ENCODE peak calls at places on chromosomes 12 and 14, in four cellular contexts. One of them, this sample, is unnamed. For H3K9me3, the result is how much of the 10 kb centered on the place peaks cover.

GRCh38 chr12:49825971-49826421 is 2.2 kb downstream of the NCKAP5L start:
- DNase-seq in A549: no peak
- DNase-seq in ovary: no peak
- DNase-seq in psoas muscle: no peak
- DNase-seq in this sample: no peak

GRCh38 chr12:9756756-9757155 is 3.9 kb downstream of the CD69 start:
- DNase-seq in A549: no peak
- DNase-seq in ovary: no peak
- DNase-seq in psoas muscle: no peak
- DNase-seq in this sample: no peak

GRCh38 chr14:81219210-81219820 is 1.4 kb downstream of the GTF2A1 start:
- DNase-seq in A549: peak
- DNase-seq in ovary: peak
- DNase-seq in psoas muscle: peak
- DNase-seq in this sample: peak

GRCh38 chr14:65179918-65180724 is 77.8 kb upstream of the MAX start:
- DNase-seq in A549: peak
- DNase-seq in ovary: peak
- DNase-seq in psoas muscle: peak
- DNase-seq in this sample: peak

GRCh38 chr14:51432302-51432948 is 192.4 kb downstream of the TMX1 start:
- DNase-seq in A549: no peak
- DNase-seq in ovary: no peak
- DNase-seq in psoas muscle: no peak
- DNase-seq in this sample: no peak

GRCh38 chr12:49974677-49975369 is 2.1 kb downstream of the AQP6 start:
- DNase-seq in A549: no peak
- DNase-seq in ovary: no peak
- DNase-seq in psoas muscle: no peak
- DNase-seq in this sample: no peak

GRCh38 chr14:100065942-100066574 is 836 bp downstream of the EVL start:
- DNase-seq in A549: no peak
- DNase-seq in ovary: no peak
- DNase-seq in psoas muscle: no peak
- DNase-seq in this sample: no peak

GRCh38 chr12:49626169-49626835 is 2.9 kb downstream of the PRPF40B start:
- DNase-seq in A549: peak
- DNase-seq in ovary: no peak
- DNase-seq in psoas muscle: no peak
- DNase-seq in this sample: no peak

GRCh38 chr12:104478396-104479140 is 21.8 kb downstream of the CHST11 start:
- DNase-seq in A549: no peak
- DNase-seq in ovary: no peak
- DNase-seq in psoas muscle: no peak
- DNase-seq in this sample: no peak

DNA sequence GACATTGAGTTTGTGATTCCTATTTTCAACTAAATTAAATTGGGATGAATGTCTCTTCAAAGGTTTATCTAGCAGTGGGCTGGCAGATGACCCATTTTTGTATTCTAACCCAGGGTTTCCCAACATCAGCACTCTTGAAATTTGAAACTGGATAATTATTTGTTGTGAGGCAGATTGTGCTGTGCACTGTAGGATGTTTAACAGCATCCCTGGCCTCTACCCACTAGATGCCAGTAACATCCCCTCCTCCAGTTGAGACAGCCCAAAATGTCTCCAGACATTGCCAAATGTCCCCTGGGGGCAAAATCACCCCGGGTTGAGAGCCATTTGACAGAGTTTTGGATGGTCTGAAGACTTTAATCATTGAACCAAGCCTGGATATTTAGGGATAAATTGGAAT is 11.1 kb downstream of the DAAM1 start:
- DNase-seq in A549: no peak
- DNase-seq in ovary: no peak
- DNase-seq in psoas muscle: no peak
- DNase-seq in this sample: no peak
- H3K9me3 ChIP-seq in A549: under half
- H3K9me3 ChIP-seq in ovary: under half
- H3K9me3 ChIP-seq in psoas muscle: under half
- H3K9me3 ChIP-seq in this sample: under half

GRCh38 chr12:132266370-132266769 is 63.0 kb downstream of the GALNT9 start:
- DNase-seq in A549: no peak
- DNase-seq in ovary: no peak
- DNase-seq in psoas muscle: no peak
- DNase-seq in this sample: no peak
- H3K9me3 ChIP-seq in A549: under half
- H3K9me3 ChIP-seq in ovary: under half
- H3K9me3 ChIP-seq in psoas muscle: under half
- H3K9me3 ChIP-seq in this sample: under half

GRCh38 chr12:131530041-131530332 is 180.9 kb upstream of the SFSWAP start:
- DNase-seq in A549: no peak
- DNase-seq in ovary: no peak
- DNase-seq in psoas muscle: no peak
- DNase-seq in this sample: no peak

GRCh38 chr12:131527736-131528135 is 183.2 kb upstream of the SFSWAP start:
- DNase-seq in A549: no peak
- DNase-seq in ovary: no peak
- DNase-seq in psoas muscle: no peak
- DNase-seq in this sample: no peak

GRCh38 chr12:131530427-131530826 is 180.5 kb upstream of the SFSWAP start:
- DNase-seq in A549: no peak
- DNase-seq in ovary: no peak
- DNase-seq in psoas muscle: no peak
- DNase-seq in this sample: no peak

GRCh38 chr12:131528144-131528543 is 182.7 kb upstream of the SFSWAP start:
- DNase-seq in A549: no peak
- DNase-seq in ovary: no peak
- DNase-seq in psoas muscle: no peak
- DNase-seq in this sample: no peak

DNA sequence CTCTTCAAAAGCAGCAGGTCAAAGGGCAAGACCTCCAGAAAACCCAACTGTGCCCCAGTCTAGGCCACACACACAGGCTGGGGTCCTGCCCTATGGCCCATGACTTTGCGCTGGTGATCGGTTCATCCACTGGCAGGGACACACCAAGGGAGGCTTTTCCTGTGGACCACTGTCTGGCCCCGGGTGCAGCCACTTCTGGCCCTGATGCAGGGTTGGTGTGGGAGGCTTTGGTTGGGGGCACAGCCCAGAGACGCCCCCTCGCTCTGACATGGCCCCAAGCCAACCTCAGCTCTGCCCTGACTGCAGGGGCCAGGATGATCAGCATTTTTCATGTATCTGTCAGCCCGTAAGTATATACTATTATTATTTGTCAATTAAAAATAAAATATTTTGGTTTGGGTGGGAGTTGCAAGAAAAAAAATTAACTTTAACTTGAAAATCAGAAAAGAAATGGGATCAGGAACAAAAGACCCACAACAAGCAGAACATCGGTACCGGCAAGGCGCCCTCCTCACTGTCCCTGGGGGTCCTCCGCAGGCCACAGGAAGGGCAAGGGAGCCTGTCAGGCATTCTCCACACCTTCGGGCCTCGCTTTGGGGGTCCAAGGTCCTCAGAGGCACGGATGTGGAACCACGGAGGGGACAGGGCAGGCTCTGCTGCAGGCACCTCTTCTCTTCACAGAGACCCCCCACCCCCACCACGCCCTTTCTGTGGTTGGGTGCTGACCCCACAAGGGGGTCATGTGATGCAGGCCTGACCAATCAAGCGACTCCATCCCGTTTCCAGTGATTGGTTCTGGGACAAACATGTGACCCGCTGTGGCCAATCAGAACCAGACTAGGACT is 181.5 kb upstream of the SFSWAP start:
- DNase-seq in A549: no peak
- DNase-seq in ovary: no peak
- DNase-seq in psoas muscle: no peak
- DNase-seq in this sample: no peak
- H3K9me3 ChIP-seq in A549: under half
- H3K9me3 ChIP-seq in ovary: under half
- H3K9me3 ChIP-seq in psoas muscle: under half
- H3K9me3 ChIP-seq in this sample: under half

DNA sequence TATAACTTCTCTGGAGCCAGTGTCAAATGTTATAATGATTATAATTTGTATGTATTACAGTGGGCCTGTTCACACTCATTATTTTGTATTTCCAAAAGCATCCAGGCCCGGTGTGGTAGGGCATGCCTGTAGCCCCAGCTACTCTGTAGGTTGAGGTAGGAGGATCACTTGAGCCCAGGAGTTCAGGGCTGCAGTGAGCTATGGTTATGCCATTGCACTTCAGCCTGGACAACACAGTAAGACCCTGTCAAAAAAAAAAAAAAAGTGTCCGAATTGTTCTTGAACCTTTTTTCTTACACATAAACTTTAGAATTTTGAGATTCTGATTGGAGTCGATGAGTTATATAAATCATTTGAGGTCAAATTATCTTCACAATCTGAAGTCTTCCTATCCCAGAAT is 1.0 kb downstream of the ZNF84 start:
- DNase-seq in A549: no peak
- DNase-seq in ovary: no peak
- DNase-seq in psoas muscle: no peak
- DNase-seq in this sample: no peak
- H3K9me3 ChIP-seq in A549: half or more
- H3K9me3 ChIP-seq in ovary: under half
- H3K9me3 ChIP-seq in psoas muscle: half or more
- H3K9me3 ChIP-seq in this sample: half or more

GRCh38 chr12:106945261-106945851 is 10.4 kb upstream of the TMEM263 start:
- DNase-seq in A549: no peak
- DNase-seq in ovary: no peak
- DNase-seq in psoas muscle: no peak
- DNase-seq in this sample: no peak

GRCh38 chr12:106942775-106943174 is 12.9 kb upstream of the TMEM263 start:
- DNase-seq in A549: no peak
- DNase-seq in ovary: no peak
- DNase-seq in psoas muscle: no peak
- DNase-seq in this sample: no peak

GRCh38 chr12:106941481-106942156 is 14.1 kb upstream of the TMEM263 start:
- DNase-seq in A549: no peak
- DNase-seq in ovary: no peak
- DNase-seq in psoas muscle: no peak
- DNase-seq in this sample: no peak
- H3K9me3 ChIP-seq in A549: under half
- H3K9me3 ChIP-seq in ovary: under half
- H3K9me3 ChIP-seq in psoas muscle: under half
- H3K9me3 ChIP-seq in this sample: under half

GRCh38 chr12:124452576-124453391 is 114.6 kb downstream of the NCOR2 start:
- DNase-seq in A549: no peak
- DNase-seq in ovary: no peak
- DNase-seq in psoas muscle: no peak
- DNase-seq in this sample: no peak
- H3K9me3 ChIP-seq in A549: under half
- H3K9me3 ChIP-seq in ovary: under half
- H3K9me3 ChIP-seq in psoas muscle: under half
- H3K9me3 ChIP-seq in this sample: under half

GRCh38 chr12:34334538-34334937 is 312.2 kb downstream of the ALG10 start:
- DNase-seq in A549: no peak
- DNase-seq in ovary: no peak
- DNase-seq in psoas muscle: no peak
- DNase-seq in this sample: no peak
- H3K9me3 ChIP-seq in A549: under half
- H3K9me3 ChIP-seq in ovary: under half
- H3K9me3 ChIP-seq in psoas muscle: under half
- H3K9me3 ChIP-seq in this sample: under half

GRCh38 chr12:34210689-34211530 is 188.6 kb downstream of the ALG10 start:
- DNase-seq in A549: no peak
- DNase-seq in ovary: no peak
- DNase-seq in psoas muscle: no peak
- DNase-seq in this sample: no peak

GRCh38 chr12:34207858-34208257 is 185.6 kb downstream of the ALG10 start:
- DNase-seq in A549: no peak
- DNase-seq in ovary: no peak
- DNase-seq in psoas muscle: no peak
- DNase-seq in this sample: no peak

GRCh38 chr12:34208331-34209258 is 186.3 kb downstream of the ALG10 start:
- DNase-seq in A549: no peak
- DNase-seq in ovary: no peak
- DNase-seq in psoas muscle: no peak
- DNase-seq in this sample: no peak

GRCh38 chr12:34210183-34210582 is 187.9 kb downstream of the ALG10 start:
- DNase-seq in A549: no peak
- DNase-seq in ovary: no peak
- DNase-seq in psoas muscle: no peak
- DNase-seq in this sample: no peak

GRCh38 chr12:34209259-34209835 is 187.1 kb downstream of the ALG10 start:
- DNase-seq in A549: no peak
- DNase-seq in ovary: no peak
- DNase-seq in psoas muscle: no peak
- DNase-seq in this sample: no peak
- H3K9me3 ChIP-seq in A549: under half
- H3K9me3 ChIP-seq in ovary: under half
- H3K9me3 ChIP-seq in psoas muscle: under half
- H3K9me3 ChIP-seq in this sample: under half

GRCh38 chr12:111171832-111172231 is 197.1 kb downstream of the PHETA1 start:
- DNase-seq in A549: no peak
- DNase-seq in ovary: no peak
- DNase-seq in psoas muscle: no peak
- DNase-seq in this sample: no peak
- H3K9me3 ChIP-seq in A549: under half
- H3K9me3 ChIP-seq in ovary: under half
- H3K9me3 ChIP-seq in psoas muscle: under half
- H3K9me3 ChIP-seq in this sample: under half